ENCODE peak calls at places on chromosome 22, in five cellular contexts. W, Q, C, F and B are unnamed samples.

GRCh38 chr22:44439356-44440223 is 58.4 kb downstream of the RTL6 start:
- DNase-seq in W (no peak), Q (no peak), C (no peak), F (no peak), B (no peak)

GRCh38 chr22:35661377-35661937 is 13.2 kb downstream of the APOL6 start:
- DNase-seq in W (no peak), Q (no peak), C (no peak), F (no peak), B (no peak)

GRCh38 chr22:27223317-27224177 is 566.2 kb downstream of the MIAT start:
- DNase-seq in W (no peak), Q (no peak), C (no peak), F (no peak), B (no peak)

GRCh38 chr22:30262917-30263741 is 3.5 kb downstream of the OSM start:
- DNase-seq in W (peak), Q (peak), C (peak), F (peak), B (no peak)

GRCh38 chr22:35470903-35471321 is 69.7 kb upstream of the RASD2 start:
- DNase-seq in W (no peak), Q (no peak), C (peak), F (no peak), B (no peak)

GRCh38 chr22:48627203-48627602 is 1200.5 kb downstream of the BRD1 start:
- DNase-seq in W (peak), Q (no peak), C (no peak), F (no peak), B (no peak)

GRCh38 chr22:44363214-44363979 is 50.6 kb upstream of the SHISAL1 start:
- DNase-seq in W (no peak), Q (peak), C (no peak), F (no peak), B (no peak)

GRCh38 chr22:16819249-16819648 is 6.0 kb downstream of the XKR3 start:
- DNase-seq in W (no peak), Q (no peak), C (no peak), F (no peak), B (no peak)

GRCh38 chr22:29933619-29934018 is 50.6 kb downstream of the MTMR3 start:
- DNase-seq in W (no peak), Q (no peak), C (no peak), F (no peak), B (no peak)

GRCh38 chr22:36930041-36930935 is 16.9 kb downstream of the CSF2RB start:
- DNase-seq in W (no peak), Q (no peak), C (no peak), F (no peak), B (no peak)

GRCh38 chr22:44658371-44658953 is 43.5 kb upstream of the PRR5 start:
- DNase-seq in W (no peak), Q (peak), C (no peak), F (no peak), B (no peak)

GRCh38 chr22:38132794-38133193 is 22.3 kb upstream of the BAIAP2L2 start:
- DNase-seq in W (no peak), Q (no peak), C (no peak), F (no peak), B (no peak)

GRCh38 chr22:20777420-20778177 is 3.7 kb downstream of the SERPIND1 start:
- DNase-seq in W (no peak), Q (no peak), C (no peak), F (no peak), B (no peak)

GRCh38 chr22:21951931-21952465 is 650 bp downstream of the PPM1F start:
- DNase-seq in W (no peak), Q (peak), C (peak), F (no peak), B (no peak)

GRCh38 chr22:20514658-20515406 is 7.4 kb downstream of the MED15 start:
- DNase-seq in W (no peak), Q (no peak), C (no peak), F (no peak), B (no peak)

GRCh38 chr22:17999851-18000250 is 24.5 kb downstream of the MICAL3 start:
- DNase-seq in W (no peak), Q (no peak), C (no peak), F (no peak), B (no peak)

GRCh38 chr22:48636746-48637145 is 1190.9 kb downstream of the BRD1 start:
- DNase-seq in W (no peak), Q (no peak), C (no peak), F (no peak), B (no peak)

GRCh38 chr22:23549198-23549595 is 30.9 kb downstream of the IGLL1 start:
- DNase-seq in W (no peak), Q (no peak), C (no peak), F (no peak), B (no peak)

GRCh38 chr22:27420817-27421361 is 380.7 kb downstream of the MN1 start:
- DNase-seq in W (no peak), Q (peak), C (no peak), F (no peak), B (no peak)

GRCh38 chr22:36885474-36885873 is 24.7 kb downstream of the NCF4 start:
- DNase-seq in W (no peak), Q (no peak), C (peak), F (no peak), B (no peak)

GRCh38 chr22:50612715-50613221 is 12.2 kb downstream of the MAPK8IP2 start:
- DNase-seq in W (no peak), Q (no peak), C (peak), F (no peak), B (no peak)

GRCh38 chr22:43485717-43486116 is 73.9 kb downstream of the MPPED1 start:
- DNase-seq in W (no peak), Q (no peak), C (no peak), F (no peak), B (no peak)

DNA sequence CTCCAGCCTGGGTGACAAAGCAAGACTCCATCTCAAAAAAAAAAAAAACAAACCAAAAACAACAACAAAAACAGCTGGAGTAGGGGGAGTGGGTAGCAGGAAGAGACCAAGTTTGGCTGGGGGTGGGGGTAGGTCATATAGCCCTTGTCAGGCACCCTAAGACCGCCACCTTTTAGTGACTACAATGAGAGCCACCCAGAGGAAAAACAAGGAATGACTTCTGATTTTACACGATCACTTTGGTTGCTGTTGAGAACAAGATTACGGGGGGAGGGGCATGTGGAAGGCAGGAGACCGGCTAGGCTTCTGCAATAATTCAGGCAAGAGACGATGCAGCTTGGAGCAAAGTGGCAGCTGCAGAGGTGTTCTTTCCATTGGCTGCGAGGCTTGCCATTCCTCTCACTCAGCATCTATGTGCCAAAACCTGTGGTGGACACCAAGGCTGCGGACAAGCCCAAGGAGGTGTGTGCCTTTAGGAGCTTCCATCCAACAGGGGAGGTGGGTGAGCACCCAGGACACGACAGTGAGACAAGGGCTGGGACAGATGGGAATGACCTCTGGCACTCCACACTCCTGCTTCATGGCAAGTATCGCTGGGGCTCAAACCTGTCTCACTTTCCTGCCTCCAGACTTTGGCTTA is 1.7 kb downstream of the RPS19BP1 start:
- DNase-seq in W (peak), Q (peak), C (peak), F (no peak), B (no peak)
- TF ChIP-seq CTCF in W (peak), Q (no peak), C (peak), F (no peak), B (peak)

GRCh38 chr22:42275176-42275575 is 4.7 kb upstream of the TCF20 start:
- DNase-seq in W (no peak), Q (no peak), C (no peak), F (no peak), B (no peak)
- TF ChIP-seq CTCF in W (no peak), Q (no peak), C (no peak), F (no peak), B (no peak)

GRCh38 chr22:31394326-31394725 is 5.1 kb upstream of the DRG1 start:
- DNase-seq in W (no peak), Q (no peak), C (no peak), F (no peak), B (no peak)

GRCh38 chr22:31399211-31400022 is at the start of gene DRG1:
- DNase-seq in W (peak), Q (peak), C (peak), F (peak), B (peak)

GRCh38 chr22:31400023-31400397 is 606 bp downstream of the DRG1 start:
- DNase-seq in W (no peak), Q (no peak), C (peak), F (no peak), B (no peak)
- TF ChIP-seq CTCF in W (no peak), Q (no peak), C (no peak), F (no peak), B (no peak)

GRCh38 chr22:46001046-46001425 is 24.1 kb upstream of the WNT7B start:
- DNase-seq in W (no peak), Q (peak), C (no peak), F (no peak), B (no peak)
- TF ChIP-seq CTCF in W (no peak), Q (no peak), C (peak), F (no peak), B (no peak)

GRCh38 chr22:28442264-28442950 is 237.2 kb downstream of the TTC28 start:
- DNase-seq in W (peak), Q (peak), C (peak), F (peak), B (no peak)
- TF ChIP-seq CTCF in W (peak), Q (peak), C (peak), F (peak), B (peak)